ENCODE peak calls at places on chromosomes 11 and 22, in seven cellular contexts. U is right lobe of liver, K is GM12891, Z is ovary, T is upper lobe of left lung, J is A549, I is IMR-90. Q is an unnamed sample.

GRCh38 chr22:36803358-36803757 is 13.5 kb downstream of the PVALB start:
- DNase-seq in U (no peak), K (no peak), Z (no peak), T (no peak), J (no peak), I (no peak), Q (no peak)

GRCh38 chr11:134313379-134313778 is 18.4 kb upstream of the GLB1L2 start:
- DNase-seq in U (no peak), K (no peak), Z (no peak), T (peak), J (no peak), I (no peak), Q (no peak)

GRCh38 chr11:38867338-38867737 is 2269.3 kb upstream of the RAG2 start:
- DNase-seq in U (no peak), K (no peak), Z (no peak), T (no peak), J (no peak), I (no peak), Q (no peak)

GRCh38 chr11:2259897-2260451 is 10.4 kb downstream of the ASCL2 start:
- DNase-seq in U (peak), K (no peak), Z (no peak), T (no peak), J (no peak), I (no peak), Q (no peak)

GRCh38 chr22:29157759-29158535 is 47.7 kb upstream of the EMID1 start:
- DNase-seq in U (no peak), K (no peak), Z (no peak), T (no peak), J (peak), I (no peak), Q (no peak)

GRCh38 chr11:46918778-46919513 is 596 bp upstream of the LRP4 start:
- DNase-seq in U (no peak), K (no peak), Z (no peak), T (no peak), J (no peak), I (no peak), Q (no peak)

GRCh38 chr11:47186937-47187681 is 875 bp upstream of the PACSIN3 start:
- DNase-seq in U (peak), K (peak), Z (peak), T (peak), J (peak), I (peak), Q (no peak)

GRCh38 chr22:47154621-47155081 is 392.2 kb downstream of the TBC1D22A start:
- DNase-seq in U (no peak), K (no peak), Z (peak), T (no peak), J (no peak), I (peak), Q (peak)

GRCh38 chr11:133922078-133922870 is 34.5 kb downstream of the IGSF9B start:
- DNase-seq in U (no peak), K (no peak), Z (no peak), T (no peak), J (no peak), I (no peak), Q (no peak)

GRCh38 chr11:16792426-16792825 is 54.0 kb downstream of the C11orf58 start:
- DNase-seq in U (no peak), K (no peak), Z (no peak), T (no peak), J (no peak), I (no peak), Q (no peak)

GRCh38 chr11:5476184-5476819 is 12.2 kb upstream of the OR52D1 start:
- DNase-seq in U (no peak), K (peak), Z (peak), T (no peak), J (peak), I (peak), Q (peak)

GRCh38 chr11:9222654-9223053 is 42.5 kb downstream of the DENND5A start:
- DNase-seq in U (no peak), K (no peak), Z (no peak), T (no peak), J (no peak), I (no peak), Q (no peak)

GRCh38 chr22:38964306-38964705 is 6.9 kb downstream of the APOBEC3A start:
- DNase-seq in U (peak), K (no peak), Z (no peak), T (no peak), J (no peak), I (no peak), Q (no peak)

GRCh38 chr11:15629690-15630321 is 515.1 kb downstream of the INSC start:
- DNase-seq in U (no peak), K (no peak), Z (no peak), T (no peak), J (peak), I (no peak), Q (no peak)

GRCh38 chr11:112318193-112318592 is 57.5 kb upstream of the PLET1 start:
- DNase-seq in U (no peak), K (no peak), Z (no peak), T (no peak), J (peak), I (peak), Q (peak)

GRCh38 chr22:22193923-22194322 is 50.7 kb upstream of the VPREB1 start:
- DNase-seq in U (no peak), K (no peak), Z (no peak), T (no peak), J (no peak), I (no peak), Q (no peak)

GRCh38 chr11:116112031-116112935 is 608.1 kb upstream of the CADM1 start:
- DNase-seq in U (no peak), K (no peak), Z (no peak), T (no peak), J (no peak), I (no peak), Q (no peak)

GRCh38 chr22:31995046-31995445 is 48.0 kb upstream of the SLC5A1 start:
- DNase-seq in U (no peak), K (no peak), Z (no peak), T (no peak), J (no peak), I (no peak), Q (no peak)

GRCh38 chr11:72760543-72761400 is 8.6 kb upstream of the ARAP1 start:
- DNase-seq in U (no peak), K (no peak), Z (no peak), T (no peak), J (peak), I (peak), Q (no peak)

GRCh38 chr22:40212126-40212525 is 34.4 kb downstream of the TNRC6B start:
- DNase-seq in U (no peak), K (no peak), Z (no peak), T (no peak), J (no peak), I (no peak), Q (no peak)

GRCh38 chr11:86706341-86707131 is 34.1 kb upstream of the ME3 start:
- DNase-seq in U (no peak), K (no peak), Z (no peak), T (no peak), J (peak), I (no peak), Q (no peak)

GRCh38 chr11:75981546-75981945 is 166.5 kb downstream of the UVRAG start:
- DNase-seq in U (no peak), K (no peak), Z (no peak), T (no peak), J (no peak), I (no peak), Q (no peak)

GRCh38 chr11:67390947-67391303 is 861 bp upstream of the RAD9A start:
- DNase-seq in U (no peak), K (no peak), Z (no peak), T (no peak), J (no peak), I (no peak), Q (no peak)

GRCh38 chr11:67393437-67393836 is 1.7 kb downstream of the RAD9A start:
- DNase-seq in U (no peak), K (no peak), Z (no peak), T (peak), J (no peak), I (no peak), Q (no peak)

GRCh38 chr11:67392182-67392715 is 463 bp downstream of the RAD9A start:
- DNase-seq in U (no peak), K (no peak), Z (no peak), T (no peak), J (no peak), I (no peak), Q (no peak)

GRCh38 chr11:67389477-67389876 is 2.3 kb upstream of the RAD9A start:
- DNase-seq in U (no peak), K (no peak), Z (no peak), T (no peak), J (peak), I (no peak), Q (no peak)

DNA sequence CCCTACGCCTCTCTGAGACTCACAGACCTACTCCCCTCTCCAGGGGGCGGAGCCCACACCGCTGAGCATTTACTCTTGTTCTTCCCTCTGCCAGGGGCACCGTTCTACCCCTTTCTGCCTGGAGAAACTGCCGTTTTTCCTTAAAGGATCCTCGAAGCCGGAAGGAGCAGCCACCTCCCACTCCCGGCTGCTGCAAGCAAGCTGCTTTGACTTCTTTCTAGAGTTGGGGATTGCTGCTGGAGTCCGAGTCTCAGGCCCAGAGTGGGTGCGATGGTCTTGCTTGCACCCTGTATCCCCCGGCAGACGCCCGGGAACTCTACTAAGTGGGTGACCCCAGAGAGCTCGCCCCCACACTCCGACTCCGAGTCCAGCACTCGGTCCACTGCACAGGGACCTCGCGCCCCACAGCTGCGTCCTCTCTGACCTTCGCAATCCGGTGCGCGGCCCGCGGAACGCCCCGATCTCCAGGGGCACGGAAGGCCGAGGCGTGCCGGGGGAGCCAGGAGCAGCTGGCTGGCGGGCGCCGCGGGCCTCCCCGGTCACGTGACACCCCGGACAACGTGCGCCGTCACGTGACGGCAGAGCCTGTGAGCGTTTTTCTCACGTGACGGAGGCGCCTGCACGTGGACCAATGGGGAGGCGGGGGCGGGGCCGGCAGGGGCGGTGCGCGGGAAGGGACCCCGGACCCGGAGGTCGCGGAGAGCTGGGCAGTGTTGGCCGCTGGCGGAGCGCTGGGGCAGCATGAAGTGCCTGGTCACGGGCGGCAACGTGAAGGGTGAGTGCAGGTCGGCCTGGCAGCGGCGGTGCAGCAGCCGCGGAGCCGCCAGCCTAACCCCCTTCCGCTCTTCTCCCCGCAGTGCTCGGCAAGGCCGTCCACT is at the start of gene RAD9A:
- DNase-seq in U (peak), K (peak), Z (peak), T (peak), J (peak), I (peak), Q (peak)
- TF ChIP-seq POLR2A in U (peak), K (no peak), Z (peak), T (no peak), J (peak), I (peak), Q (peak)

GRCh38 chr11:60934790-60935605 is 10.7 kb downstream of the TMEM132A start:
- DNase-seq in U (no peak), K (no peak), Z (no peak), T (peak), J (no peak), I (no peak), Q (no peak)
- TF ChIP-seq POLR2A in U (no peak), K (no peak), Z (no peak), T (no peak), J (no peak), I (no peak), Q (no peak)

GRCh38 chr11:67504950-67505561 is at the start of gene PITPNM1:
- DNase-seq in U (peak), K (peak), Z (peak), T (peak), J (peak), I (peak), Q (peak)
- TF ChIP-seq POLR2A in U (peak), K (no peak), Z (peak), T (no peak), J (no peak), I (peak), Q (peak)

GRCh38 chr11:126476256-126476970 is 120.9 kb downstream of the ST3GAL4 start:
- DNase-seq in U (no peak), K (no peak), Z (no peak), T (no peak), J (no peak), I (no peak), Q (no peak)
- TF ChIP-seq POLR2A in U (no peak), K (no peak), Z (no peak), T (no peak), J (no peak), I (no peak), Q (no peak)